ENCODE peak calls at places on chromosomes 11 and 22, in six cellular contexts. P is endodermal cell; Q is HepG2; N is CD8-positive, alpha-beta memory T cell; Z is breast epithelium; G is aorta. Y is an unnamed sample.

GRCh38 chr11:130876100-130876499 is 40.2 kb downstream of the SNX19 start:
- DNase-seq in P (peak; percentile 72), G (no peak), N (no peak), Q (no peak), Z (no peak), Y (no peak)

GRCh38 chr22:38699784-38700183 is 959 bp downstream of the JOSD1 start:
- DNase-seq in G (no peak), N (peak; percentile 21), Q (peak; percentile 21), Z (no peak), P (no peak), Y (no peak)

GRCh38 chr22:46036558-46037408 is 59.8 kb upstream of the WNT7B start:
- DNase-seq in N (peak; percentile 73), Z (peak; percentile 56), G (peak; percentile 54), Q (peak; percentile 65), P (peak; percentile 85), Y (peak; percentile 68)

GRCh38 chr22:35754761-35755160 is 37.1 kb downstream of the APOL5 start:
- DNase-seq in G (no peak), Q (no peak), N (no peak), P (no peak), Z (no peak), Y (no peak)

GRCh38 chr22:35892192-35892591 is 136.4 kb downstream of the RBFOX2 start:
- DNase-seq in P (no peak), N (no peak), Q (no peak), G (no peak), Z (no peak), Y (no peak)

GRCh38 chr11:106091480-106092123 is 14.1 kb downstream of the AASDHPPT start:
- DNase-seq in N (no peak), P (no peak), Z (no peak), Q (no peak), G (no peak), Y (no peak)

GRCh38 chr11:29306527-29306926 is 710.3 kb downstream of the KCNA4 start:
- DNase-seq in N (no peak), P (no peak), Z (no peak), G (peak; percentile 56), Q (no peak), Y (no peak)

GRCh38 chr11:33930317-33931021 is 38.6 kb upstream of the LMO2 start:
- DNase-seq in N (no peak), Q (no peak), Z (no peak), P (peak; percentile 62), G (peak; percentile 59), Y (no peak)

GRCh38 chr11:15629690-15630321 is 515.1 kb downstream of the INSC start:
- DNase-seq in N (no peak), Q (peak; percentile 16), G (peak; percentile 58), P (peak; percentile 90), Z (no peak), Y (peak; percentile 51)

GRCh38 chr11:103863497-103863896 is 172.9 kb upstream of the DDI1 start:
- DNase-seq in P (no peak), N (no peak), G (no peak), Q (no peak), Z (no peak), Y (no peak)

GRCh38 chr22:36237462-36238347 is 1.6 kb downstream of the APOL2 start:
- DNase-seq in P (no peak), N (no peak), G (peak; percentile 49), Q (no peak), Z (no peak), Y (no peak)

GRCh38 chr22:37162221-37163095 is 12.7 kb upstream of the IL2RB start:
- DNase-seq in Q (no peak), G (no peak), N (peak; percentile 63), P (no peak), Z (no peak), Y (no peak)

GRCh38 chr11:71241721-71242259 is 10.6 kb downstream of the SHANK2 start:
- DNase-seq in Q (no peak), N (no peak), G (no peak), P (peak; percentile 20), Z (peak; percentile 30), Y (no peak)

GRCh38 chr22:20238567-20239062 is 29.5 kb downstream of the RTN4R start:
- DNase-seq in P (peak; percentile 95), Q (peak; percentile 41), Z (no peak), N (peak; percentile 56), G (peak; percentile 62), Y (peak; percentile 33)

GRCh38 chr22:43230983-43231723 is 44.2 kb upstream of the TTLL12 start:
- DNase-seq in N (peak; percentile 49), G (no peak), P (peak; percentile 97), Z (no peak), Q (peak; percentile 48), Y (peak; percentile 69)

GRCh38 chr11:61777234-61778090 is 14.9 kb downstream of the TMEM258 start:
- DNase-seq in Z (peak; percentile 65), Q (no peak), P (peak; percentile 84), N (peak; percentile 58), G (no peak), Y (peak; percentile 65)

GRCh38 chr22:19800761-19801244 is 40.2 kb downstream of the TBX1 start:
- DNase-seq in N (no peak), G (no peak), Z (no peak), P (peak; percentile 82), Q (peak; percentile 34), Y (no peak)

GRCh38 chr11:64643927-64644326 is 52.9 kb downstream of the SLC22A12 start:
- DNase-seq in Q (no peak), P (no peak), N (no peak), G (no peak), Z (no peak), Y (no peak)

GRCh38 chr22:50544078-50544745 is 1.5 kb upstream of the KLHDC7B start:
- DNase-seq in N (peak; percentile 72), P (peak; percentile 95), G (peak; percentile 85), Q (no peak), Z (no peak), Y (peak; percentile 92)

GRCh38 chr11:19934828-19935259 is 222.2 kb downstream of the NAV2 start:
- DNase-seq in Q (no peak), N (no peak), P (no peak), Z (no peak), G (peak; percentile 68), Y (no peak)

GRCh38 chr11:115665958-115666357 is 161.7 kb upstream of the CADM1 start:
- DNase-seq in Z (no peak), P (no peak), Q (no peak), N (no peak), G (no peak), Y (peak; percentile 19)

GRCh38 chr11:73317803-73318202 is 9.7 kb downstream of the ARHGEF17 start:
- DNase-seq in Q (no peak), G (no peak), Z (no peak), N (no peak), P (no peak), Y (no peak)

GRCh38 chr11:73317373-73317772 is 9.3 kb downstream of the ARHGEF17 start:
- DNase-seq in Q (no peak), G (peak; percentile 91), N (no peak), Z (no peak), P (no peak), Y (peak; percentile 29)

GRCh38 chr11:73314121-73314948 is 6.3 kb downstream of the ARHGEF17 start:
- DNase-seq in Z (no peak), N (no peak), G (peak; percentile 64), P (peak; percentile 88), Q (peak; percentile 95), Y (no peak)

GRCh38 chr11:73315288-73316020 is 7.4 kb downstream of the ARHGEF17 start:
- DNase-seq in N (no peak), Z (no peak), P (no peak), Q (no peak), G (no peak), Y (no peak)

DNA sequence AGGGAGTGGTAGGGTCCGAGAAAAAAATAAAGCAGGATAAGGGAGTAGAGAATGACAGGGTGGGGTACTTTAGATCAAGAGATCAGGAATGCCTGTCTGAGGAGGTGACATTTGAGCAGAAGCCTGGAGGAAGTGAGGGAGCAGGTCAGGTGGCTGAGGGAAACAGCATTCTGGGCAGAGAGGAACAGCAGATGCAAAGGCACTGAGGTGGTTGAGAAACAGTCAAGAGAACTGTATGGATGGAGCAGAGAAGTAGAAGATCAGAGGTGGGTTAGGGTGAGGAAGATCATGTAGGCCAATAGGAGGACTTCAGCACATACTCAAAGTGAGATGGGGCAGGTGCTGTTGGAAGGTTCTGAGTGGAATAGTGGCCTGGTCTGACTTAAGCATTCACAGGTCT is 8.3 kb downstream of the ARHGEF17 start:
- DNase-seq in N (no peak), Q (no peak), G (no peak), Z (no peak), P (no peak), Y (no peak)
- H3K4me1 ChIP-seq in N (no peaks in the 10 kb centered on the region), Q (peaks cover 83% of the 10 kb centered on the region), G (peaks cover 3% of the 10 kb centered on the region), Z (peaks cover 56% of the 10 kb centered on the region), P (peaks cover 25% of the 10 kb centered on the region), Y (peaks cover 14% of the 10 kb centered on the region)

DNA sequence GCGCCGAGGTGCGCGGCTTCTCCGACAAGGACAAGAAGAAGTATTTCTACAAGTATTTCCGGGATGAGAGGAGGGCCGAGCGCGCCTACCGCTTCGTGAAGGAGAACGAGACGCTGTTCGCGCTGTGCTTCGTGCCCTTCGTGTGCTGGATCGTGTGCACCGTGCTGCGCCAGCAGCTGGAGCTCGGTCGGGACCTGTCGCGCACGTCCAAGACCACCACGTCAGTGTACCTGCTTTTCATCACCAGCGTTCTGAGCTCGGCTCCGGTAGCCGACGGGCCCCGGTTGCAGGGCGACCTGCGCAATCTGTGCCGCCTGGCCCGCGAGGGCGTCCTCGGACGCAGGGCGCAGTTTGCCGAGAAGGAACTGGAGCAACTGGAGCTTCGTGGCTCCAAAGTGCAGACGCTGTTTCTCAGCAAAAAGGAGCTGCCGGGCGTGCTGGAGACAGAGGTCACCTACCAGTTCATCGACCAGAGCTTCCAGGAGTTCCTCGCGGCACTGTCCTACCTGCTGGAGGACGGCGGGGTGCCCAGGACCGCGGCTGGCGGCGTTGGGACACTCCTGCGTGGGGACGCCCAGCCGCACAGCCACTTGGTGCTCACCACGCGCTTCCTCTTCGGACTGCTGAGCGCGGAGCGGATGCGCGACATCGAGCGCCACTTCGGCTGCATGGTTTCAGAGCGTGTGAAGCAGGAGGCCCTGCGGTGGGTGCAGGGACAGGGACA is 2.7 kb downstream of the NLRP6 start:
- DNase-seq in N (peak; percentile 59), G (no peak), Q (no peak), P (peak; percentile 46), Z (peak; percentile 44), Y (peak; percentile 56)
- H3K4me3 ChIP-seq in N (peak overlapping the region; percentile 70), G (no peak overlapping the region), Q (no peak overlapping the region), P (no peak overlapping the region), Z (peak overlapping the region; percentile 32), Y (no peak overlapping the region)

DNA sequence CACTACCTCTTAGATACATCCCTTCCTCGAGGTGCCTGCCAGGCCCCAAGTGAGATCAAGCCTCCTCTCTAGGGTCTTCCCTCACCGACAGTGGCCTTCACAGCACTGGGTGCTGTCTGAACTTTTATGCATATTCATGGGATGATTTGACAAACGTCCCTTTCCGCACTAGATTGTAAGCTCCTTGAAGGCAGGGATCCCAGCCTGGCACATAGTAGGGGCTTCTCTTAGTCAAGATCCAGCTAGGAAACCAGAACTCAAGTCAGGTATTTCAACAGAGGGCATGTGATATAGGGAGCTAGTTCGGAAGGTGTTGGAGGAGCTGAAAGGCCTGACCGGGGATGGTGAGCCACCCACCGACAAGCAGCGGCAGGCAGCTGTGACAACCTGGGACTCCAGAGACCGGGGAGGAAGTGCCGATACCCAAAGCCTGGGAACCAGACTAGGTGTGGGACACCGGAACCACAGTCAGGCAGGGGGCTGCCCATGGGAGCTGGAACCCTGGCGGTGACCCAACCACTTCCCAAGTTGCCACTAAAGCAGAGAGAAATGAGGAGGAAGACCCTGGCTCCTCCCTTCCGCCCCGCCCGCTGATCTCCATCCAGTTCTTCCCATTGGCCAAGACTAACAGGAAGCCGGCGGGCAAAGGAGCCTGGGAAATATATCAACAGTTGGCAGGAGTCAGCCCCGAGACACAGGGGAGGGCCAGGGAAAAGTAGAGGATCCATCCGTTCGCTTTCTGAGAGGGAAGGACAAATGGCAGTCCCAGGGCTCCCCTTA is 39.8 kb upstream of the CD82 start:
- DNase-seq in Q (no peak), N (no peak), P (no peak), Z (no peak), G (no peak), Y (no peak)
- H3K4me1 ChIP-seq in Q (no peaks in the 10 kb centered on the region), N (no peaks in the 10 kb centered on the region), P (no peaks in the 10 kb centered on the region), Z (no peaks in the 10 kb centered on the region), G (no peaks in the 10 kb centered on the region), Y (no peaks in the 10 kb centered on the region)

GRCh38 chr11:2445107-2445947 is 519 bp downstream of the KCNQ1 start:
- DNase-seq in N (peak; percentile 53), P (no peak), Q (no peak), Z (no peak), G (peak; percentile 53), Y (peak; percentile 70)
- H3K4me3 ChIP-seq in N (peak overlapping the region; percentile 25), P (no peak overlapping the region), Q (no peak overlapping the region), Z (peak overlapping the region; percentile 54), G (peak overlapping the region; percentile 14), Y (peak overlapping the region; percentile 36)

Y was measured in mucosa of descending colon.